ENCODE peak calls at places on chromosomes 5 and 9, in seven cellular contexts. Y, U, V, F, R, K and T are unnamed samples.

GRCh38 chr9:107952773-107953172 is 463.2 kb upstream of the KLF4 start:
- DNase-seq in K (no peak), U (no peak), V (no peak), Y (no peak), R (no peak), F (no peak), T (no peak)

GRCh38 chr9:77000330-77000729 is 19.1 kb upstream of the FOXB2 start:
- DNase-seq in K (no peak), V (no peak), F (no peak), U (no peak), R (no peak), Y (no peak), T (no peak)

GRCh38 chr5:76790632-76791290 is 28.1 kb upstream of the F2RL1 start:
- DNase-seq in V (peak), Y (no peak), U (no peak), K (peak), R (no peak), F (peak), T (peak)

GRCh38 chr9:103755986-103756385 is 338.1 kb upstream of the SMC2 start:
- DNase-seq in V (no peak), R (no peak), F (no peak), U (no peak), Y (no peak), K (no peak), T (no peak)

GRCh38 chr5:159877894-159878448 is 38.3 kb upstream of the ADRA1B start:
- DNase-seq in Y (no peak), V (no peak), R (no peak), U (no peak), F (no peak), K (no peak), T (no peak)

GRCh38 chr5:148687427-148687826 is 33.1 kb upstream of the HTR4 start:
- DNase-seq in R (peak), V (peak), Y (peak), K (peak), U (no peak), F (no peak), T (peak)

GRCh38 chr5:56480305-56481146 is 247.4 kb upstream of the ANKRD55 start:
- DNase-seq in F (peak), R (peak), Y (no peak), K (peak), U (peak), V (peak), T (peak)

GRCh38 chr9:131733601-131734061 is 6.2 kb downstream of the RAPGEF1 start:
- DNase-seq in Y (no peak), U (no peak), R (no peak), K (peak), V (peak), F (peak), T (peak)

GRCh38 chr5:54649041-54649504 is 131.5 kb downstream of the SNX18 start:
- DNase-seq in U (no peak), Y (no peak), V (no peak), R (no peak), K (no peak), F (no peak), T (no peak)

GRCh38 chr5:54643679-54644078 is 126.1 kb downstream of the SNX18 start:
- DNase-seq in K (peak), Y (no peak), F (no peak), V (peak), R (no peak), U (no peak), T (peak)

GRCh38 chr5:54644226-54644625 is 126.7 kb downstream of the SNX18 start:
- DNase-seq in K (peak), U (no peak), Y (no peak), R (no peak), V (peak), F (no peak), T (peak)

GRCh38 chr5:54645888-54646284 is 128.3 kb downstream of the SNX18 start:
- DNase-seq in V (peak), Y (no peak), R (no peak), K (no peak), F (no peak), U (no peak), T (no peak)

GRCh38 chr5:54646285-54647101 is 128.9 kb downstream of the SNX18 start:
- DNase-seq in R (peak), U (peak), F (no peak), K (peak), V (peak), Y (no peak), T (peak)
- H3K4me2 ChIP-seq in R (peak), U (no peak), F (no peak), K (peak), V (peak), Y (no peak), T (peak)

GRCh38 chr5:171192111-171192510 is 116.9 kb upstream of the TLX3 start:
- DNase-seq in F (peak), Y (no peak), U (no peak), V (no peak), R (no peak), K (no peak), T (no peak)
- H3K4me2 ChIP-seq in F (no peak), Y (no peak), U (no peak), V (no peak), R (no peak), K (no peak), T (no peak)

GRCh38 chr5:151038801-151039238 is 18.4 kb downstream of the GPX3 start:
- DNase-seq in V (peak), K (peak), U (no peak), R (no peak), Y (no peak), F (no peak), T (peak)
- H3K4me2 ChIP-seq in V (peak), K (no peak), U (no peak), R (no peak), Y (no peak), F (peak), T (peak)

DNA sequence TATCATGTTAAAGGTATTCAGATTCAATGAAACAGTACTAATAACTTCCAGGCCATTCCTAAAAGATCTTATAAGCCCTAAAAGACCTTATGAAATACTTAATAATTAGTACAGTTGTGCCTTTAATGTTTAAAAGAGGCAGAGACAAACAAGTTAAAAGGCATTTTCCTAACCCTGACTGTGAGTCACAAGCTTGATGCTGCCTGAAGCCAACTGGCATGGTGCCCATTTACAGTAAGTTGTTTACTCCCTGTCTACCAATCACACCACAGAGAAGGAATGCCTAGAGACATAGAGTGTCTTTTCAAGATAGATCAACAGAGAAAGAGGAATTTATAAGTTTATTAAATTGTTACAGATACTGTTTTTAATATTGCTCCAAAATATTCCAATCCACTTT is 47.8 kb downstream of the NR3C1 start:
- DNase-seq in K (peak), Y (peak), F (peak), R (no peak), V (peak), U (no peak), T (peak)
- H3K4me2 ChIP-seq in K (peak), Y (no peak), F (peak), R (no peak), V (peak), U (no peak), T (peak)